ENCODE peak calls at places on chromosomes 7 and 10, in five cellular contexts. W, P, U, M and H are unnamed samples.

GRCh38 chr10:4111593-4111992 is 326.6 kb upstream of the KLF6 start:
- DNase-seq in W (no peak), P (no peak), U (peak; percentile 76), M (no peak), H (no peak)

GRCh38 chr10:71426058-71426605 is 29.4 kb downstream of the CDH23 start:
- DNase-seq in W (peak; percentile 48), P (no peak), U (no peak), M (no peak), H (peak; percentile 15)

GRCh38 chr7:2224934-2225333 is 7.8 kb downstream of the MAD1L1 start:
- DNase-seq in W (no peak), P (peak; percentile 85), U (no peak), M (no peak), H (peak; percentile 56)

GRCh38 chr7:110964770-110965169 is 126.2 kb upstream of the LRRN3 start:
- DNase-seq in W (no peak), P (no peak), U (peak; percentile 13), M (no peak), H (no peak)

GRCh38 chr7:105218215-105218614 is 170.5 kb downstream of the SRPK2 start:
- DNase-seq in W (no peak), P (no peak), U (peak; percentile 8), M (no peak), H (no peak)

GRCh38 chr7:99623702-99624447 is 7.1 kb downstream of the ZSCAN25 start:
- DNase-seq in W (no peak), P (no peak), U (no peak), M (no peak), H (no peak)

GRCh38 chr7:11702938-11703337 is 129.1 kb downstream of the THSD7A start:
- DNase-seq in W (no peak), P (peak; percentile 50), U (no peak), M (no peak), H (no peak)

GRCh38 chr10:125691160-125691981 is 8.4 kb upstream of the TEX36 start:
- DNase-seq in W (no peak), P (no peak), U (no peak), M (no peak), H (no peak)

GRCh38 chr10:97830064-97830463 is 19.6 kb upstream of the GOLGA7B start:
- DNase-seq in W (no peak), P (no peak), U (no peak), M (no peak), H (no peak)

GRCh38 chr10:44185315-44185666 is 199.6 kb downstream of the CXCL12 start:
- DNase-seq in W (no peak), P (no peak), U (no peak), M (no peak), H (no peak)

GRCh38 chr10:20834825-20835224 is 62.3 kb downstream of the NEBL start:
- DNase-seq in W (no peak), P (no peak), U (no peak), M (no peak), H (no peak)

GRCh38 chr7:102103027-102103372 is 183.7 kb upstream of the SH2B2 start:
- DNase-seq in W (no peak), P (no peak), U (no peak), M (no peak), H (no peak)

GRCh38 chr10:83983578-83984255 is 155.6 kb upstream of the GHITM start:
- DNase-seq in W (no peak), P (no peak), U (no peak), M (no peak), H (peak; percentile 73)

GRCh38 chr7:41491313-41491712 is 211.6 kb downstream of the INHBA start:
- DNase-seq in W (no peak), P (no peak), U (peak; percentile 86), M (no peak), H (no peak)

GRCh38 chr10:71748671-71749191 is 24.6 kb downstream of the VSIR start:
- DNase-seq in W (peak; percentile 96), P (peak; percentile 82), U (no peak), M (peak; percentile 52), H (no peak)

GRCh38 chr10:129978980-129979379 is 14.9 kb upstream of the EBF3 start:
- DNase-seq in W (no peak), P (no peak), U (no peak), M (no peak), H (no peak)

GRCh38 chr7:90337106-90337505 is 9.4 kb upstream of the GTPBP10 start:
- DNase-seq in W (no peak), P (no peak), U (no peak), M (no peak), H (no peak)

GRCh38 chr7:19558527-19558926 is 150.3 kb downstream of the POLR1F start:
- DNase-seq in W (no peak), P (no peak), U (peak; percentile 4), M (no peak), H (no peak)

GRCh38 chr7:128137096-128137655 is 103.9 kb upstream of the LEP start:
- DNase-seq in W (no peak), P (no peak), U (peak; percentile 58), M (no peak), H (no peak)

GRCh38 chr7:3243256-3243655 is 57.8 kb upstream of the SDK1 start:
- DNase-seq in W (no peak), P (no peak), U (no peak), M (no peak), H (no peak)

GRCh38 chr10:125028291-125028867 is 86.5 kb downstream of the ZRANB1 start:
- DNase-seq in W (no peak), P (no peak), U (peak; percentile 29), M (no peak), H (no peak)

GRCh38 chr10:683448-684071 is 5.9 kb downstream of the DIP2C start:
- DNase-seq in W (no peak), P (peak; percentile 46), U (peak; percentile 99), M (peak; percentile 27), H (no peak)

GRCh38 chr10:86439544-86439943 is 72.9 kb upstream of the GRID1 start:
- DNase-seq in W (no peak), P (peak; percentile 73), U (peak; percentile 97), M (peak; percentile 67), H (peak; percentile 73)
- TF ChIP-seq CTCF in W (no peak), P (no peak), U (no peak), M (no peak), H (no peak)

DNA sequence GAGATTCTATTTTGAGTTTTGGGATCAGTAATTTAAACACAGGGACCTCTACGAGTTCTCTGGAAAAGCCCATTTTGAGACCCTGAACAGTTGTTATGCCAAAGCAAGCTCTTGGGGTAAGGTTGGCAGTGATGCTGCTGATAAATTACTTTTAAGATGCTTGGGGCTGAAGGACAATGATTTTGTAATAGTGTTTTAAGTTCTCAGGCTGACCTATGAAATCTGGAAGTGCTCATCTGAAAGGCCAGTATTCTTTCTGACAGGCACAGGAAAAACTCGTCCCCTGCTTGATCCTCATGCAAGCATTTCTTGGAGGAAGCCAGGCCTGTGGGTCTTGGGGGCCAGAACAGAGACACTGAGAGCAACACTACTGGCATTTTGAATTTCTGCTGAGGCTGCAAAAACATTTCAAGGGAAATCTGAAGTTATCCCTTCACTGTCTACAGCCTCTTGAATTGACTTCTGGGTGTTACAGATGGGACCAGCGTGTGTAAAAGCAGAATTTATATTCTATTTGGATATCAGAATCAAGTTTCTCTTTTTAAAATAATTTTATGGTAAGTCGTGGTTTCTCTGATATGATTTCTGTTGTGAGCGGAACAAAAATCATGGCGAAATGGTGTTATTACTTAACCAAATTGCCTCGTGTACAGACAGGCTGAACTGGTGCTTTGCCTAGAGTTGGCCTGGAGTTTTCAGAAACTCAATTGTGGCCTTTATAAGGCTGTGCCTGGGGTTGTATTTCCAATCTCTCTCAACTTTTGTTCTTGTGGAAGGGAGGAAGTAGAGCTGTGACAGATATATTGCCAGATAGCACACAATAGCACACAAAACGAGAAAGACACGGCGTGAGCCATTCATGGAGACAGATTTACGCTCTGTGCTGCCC is 79.9 kb downstream of the AUTS2 start:
- DNase-seq in W (no peak), P (no peak), U (no peak), M (no peak), H (no peak)
- H3K4me1 ChIP-seq in W (peaks cover 9% of the 10 kb centered on the region), P (peaks cover 6% of the 10 kb centered on the region), U (no peaks in the 10 kb centered on the region), M (no peaks in the 10 kb centered on the region), H (no peaks in the 10 kb centered on the region)

GRCh38 chr7:131068604-131069021 is 259.1 kb upstream of the MKLN1 start:
- DNase-seq in W (no peak), P (no peak), U (peak; percentile 65), M (no peak), H (no peak)

GRCh38 chr7:131066635-131067034 is 261.0 kb upstream of the MKLN1 start:
- DNase-seq in W (no peak), P (no peak), U (peak; percentile 65), M (no peak), H (no peak)

GRCh38 chr7:131072505-131073091 is 255.1 kb upstream of the MKLN1 start:
- DNase-seq in W (no peak), P (no peak), U (peak; percentile 34), M (no peak), H (no peak)

GRCh38 chr7:131071786-131072504 is 255.7 kb upstream of the MKLN1 start:
- DNase-seq in W (no peak), P (no peak), U (peak; percentile 38), M (no peak), H (no peak)

DNA sequence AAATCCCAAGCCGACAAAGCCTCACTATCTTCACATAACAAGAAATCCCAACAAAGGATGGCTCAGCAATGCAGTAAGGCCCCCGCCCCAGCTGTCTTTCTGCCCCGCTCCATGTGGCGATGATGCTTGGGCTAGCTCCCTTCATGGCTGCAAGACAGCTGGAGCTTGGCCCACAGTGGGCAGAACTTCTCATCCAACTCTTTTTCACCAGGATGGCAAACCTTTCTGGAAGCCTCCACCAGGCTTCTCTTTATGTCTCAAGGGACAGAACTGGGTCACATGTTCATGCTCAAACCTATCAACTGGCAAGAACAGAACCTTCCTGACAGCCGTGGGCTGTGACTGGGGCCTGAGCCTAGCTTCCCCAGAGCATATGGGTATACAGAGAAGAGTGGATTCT is 260.5 kb upstream of the MKLN1 start:
- DNase-seq in W (no peak), P (no peak), U (no peak), M (no peak), H (no peak)
- H3K27ac ChIP-seq in W (peak overlapping the region; percentile 41), P (no peak overlapping the region), U (no peak overlapping the region), M (peak overlapping the region; percentile 20), H (no peak overlapping the region)

GRCh38 chr7:83366629-83367028 is 203.9 kb upstream of the PCLO start:
- DNase-seq in W (no peak), P (no peak), U (no peak), M (no peak), H (no peak)
- TF ChIP-seq CTCF in W (no peak), P (no peak), U (no peak), M (no peak), H (peak; percentile 24)

GRCh38 chr7:157678503-157678902 is 341.7 kb downstream of the DNAJB6 start:
- DNase-seq in W (no peak), P (no peak), U (no peak), M (no peak), H (no peak)
- H3K4me1 ChIP-seq in W (no peaks in the 10 kb centered on the region), P (no peaks in the 10 kb centered on the region), U (no peaks in the 10 kb centered on the region), M (no peaks in the 10 kb centered on the region), H (no peaks in the 10 kb centered on the region)

GRCh38 chr7:22351878-22352277 is 5.1 kb downstream of the RAPGEF5 start:
- DNase-seq in W (no peak), P (no peak), U (no peak), M (no peak), H (no peak)
- H3K27ac ChIP-seq in W (peak overlapping the region; percentile 69), P (no peak overlapping the region), U (no peak overlapping the region), M (no peak overlapping the region), H (no peak overlapping the region)